ENCODE peak calls at places on chromosomes 16 and 17, in four cellular contexts. V is osteoblast; R is MV-4-11; W is stimulated activated CD8-positive, alpha-beta memory T cell treated with anti-CD3 and anti-CD28 coated beads, Interleukin-7, amount 100 ng/mL, for 1 hour. N is an unnamed sample.

GRCh38 chr16:88792078-88792550 is 7.1 kb upstream of the PIEZO1 start:
- DNase-seq in V (peak; percentile 85), R (no peak), W (no peak), N (no peak)

GRCh38 chr17:77644981-77645380 is 313.5 kb upstream of the TNRC6C start:
- DNase-seq in V (no peak), R (no peak), W (no peak), N (no peak)

GRCh38 chr16:74862743-74863244 is 88.2 kb upstream of the FA2H start:
- DNase-seq in V (peak; percentile 88), R (no peak), W (no peak), N (no peak)

GRCh38 chr16:56258508-56259424 is 67.5 kb downstream of the GNAO1 start:
- DNase-seq in V (no peak), R (no peak), W (no peak), N (no peak)

GRCh38 chr17:36674278-36674650 is 72.9 kb downstream of the MRM1 start:
- DNase-seq in V (no peak), R (peak; percentile 16), W (peak; percentile 4), N (no peak)

GRCh38 chr17:44065668-44066203 is 735 bp downstream of the LSM12 start:
- DNase-seq in V (peak; percentile 85), R (no peak), W (no peak), N (no peak)

GRCh38 chr16:87698241-87698640 is 67.5 kb downstream of the KLHDC4 start:
- DNase-seq in V (peak; percentile 86), R (no peak), W (no peak), N (no peak)

GRCh38 chr17:1683489-1683888 is 1.2 kb downstream of the PRPF8 start:
- DNase-seq in V (peak; percentile 57), R (peak; percentile 92), W (no peak), N (no peak)

GRCh38 chr16:1101133-1101532 is 5.1 kb upstream of the C1QTNF8 start:
- DNase-seq in V (no peak), R (no peak), W (no peak), N (no peak)

GRCh38 chr17:78687944-78688343 is 94.1 kb downstream of the CYTH1 start:
- DNase-seq in V (no peak), R (no peak), W (no peak), N (no peak)

GRCh38 chr16:50591209-50591608 is 43.0 kb downstream of the NKD1 start:
- DNase-seq in V (peak; percentile 35), R (no peak), W (no peak), N (no peak)

GRCh38 chr16:70601576-70602575 is 44.5 kb upstream of the IL34 start:
- DNase-seq in V (peak; percentile 53), R (no peak), W (no peak), N (no peak)